ENCODE peak calls at places on chromosome 19, in four cellular contexts. One of them, this sample, is unnamed.

GRCh38 chr19:34173145-34173956 is 1.0 kb downstream of the LSM14A start:
- DNase-seq in right lobe of liver: peak
- DNase-seq in D341Med: peak
- DNase-seq in T-helper 2 cell: no peak
- DNase-seq in this sample: peak

GRCh38 chr19:34838753-34839431 is 65.9 kb upstream of the ZNF599 start:
- DNase-seq in right lobe of liver: peak
- DNase-seq in D341Med: peak
- DNase-seq in T-helper 2 cell: no peak
- DNase-seq in this sample: no peak

GRCh38 chr19:33685541-33685940 is 63.8 kb downstream of the CHST8 start:
- DNase-seq in right lobe of liver: peak
- DNase-seq in D341Med: no peak
- DNase-seq in T-helper 2 cell: no peak
- DNase-seq in this sample: no peak

GRCh38 chr19:47272448-47273312 is 2.0 kb upstream of the INAFM1 start:
- DNase-seq in right lobe of liver: no peak
- DNase-seq in D341Med: peak
- DNase-seq in T-helper 2 cell: no peak
- DNase-seq in this sample: no peak

GRCh38 chr19:55519461-55520311 is 17.2 kb downstream of the SBK2 start:
- DNase-seq in right lobe of liver: no peak
- DNase-seq in D341Med: no peak
- DNase-seq in T-helper 2 cell: no peak
- DNase-seq in this sample: peak

GRCh38 chr19:41325947-41326706 is 16.2 kb downstream of the CCDC97 start:
- DNase-seq in right lobe of liver: peak
- DNase-seq in D341Med: no peak
- DNase-seq in T-helper 2 cell: no peak
- DNase-seq in this sample: no peak

GRCh38 chr19:33914599-33914998 is 117.9 kb downstream of the KCTD15 start:
- DNase-seq in right lobe of liver: no peak
- DNase-seq in D341Med: no peak
- DNase-seq in T-helper 2 cell: no peak
- DNase-seq in this sample: no peak

GRCh38 chr19:16166417-16166816 is 6.9 kb downstream of the CIB3 start:
- DNase-seq in right lobe of liver: no peak
- DNase-seq in D341Med: no peak
- DNase-seq in T-helper 2 cell: no peak
- DNase-seq in this sample: no peak

GRCh38 chr19:6801397-6802086 is 29.0 kb downstream of the VAV1 start:
- DNase-seq in right lobe of liver: peak
- DNase-seq in D341Med: no peak
- DNase-seq in T-helper 2 cell: peak
- DNase-seq in this sample: no peak

GRCh38 chr19:18913466-18913865 is 5.7 kb downstream of the COPE start:
- DNase-seq in right lobe of liver: no peak
- DNase-seq in D341Med: no peak
- DNase-seq in T-helper 2 cell: no peak
- DNase-seq in this sample: no peak

GRCh38 chr19:416416-416815 is 7.5 kb upstream of the C2CD4C start:
- DNase-seq in right lobe of liver: no peak
- DNase-seq in D341Med: no peak
- DNase-seq in T-helper 2 cell: no peak
- DNase-seq in this sample: no peak

GRCh38 chr19:55086730-55087541 is 11.3 kb downstream of the EPS8L1 start:
- DNase-seq in right lobe of liver: peak
- DNase-seq in D341Med: peak
- DNase-seq in T-helper 2 cell: peak
- DNase-seq in this sample: no peak

GRCh38 chr19:17579523-17580244 is 24.2 kb downstream of the COLGALT1 start:
- DNase-seq in right lobe of liver: no peak
- DNase-seq in D341Med: peak
- DNase-seq in T-helper 2 cell: no peak
- DNase-seq in this sample: no peak

GRCh38 chr19:44401108-44401786 is at the start of gene ZNF285:
- DNase-seq in right lobe of liver: peak
- DNase-seq in D341Med: peak
- DNase-seq in T-helper 2 cell: peak
- DNase-seq in this sample: peak

GRCh38 chr19:35666251-35666913 is at the start of gene UPK1A:
- DNase-seq in right lobe of liver: no peak
- DNase-seq in D341Med: peak
- DNase-seq in T-helper 2 cell: no peak
- DNase-seq in this sample: no peak

GRCh38 chr19:34976611-34977010 is 12.6 kb upstream of the ZNF792 start:
- DNase-seq in right lobe of liver: peak
- DNase-seq in D341Med: no peak
- DNase-seq in T-helper 2 cell: no peak
- DNase-seq in this sample: no peak

GRCh38 chr19:41530761-41531301 is 45.1 kb upstream of the CEACAM21 start:
- DNase-seq in right lobe of liver: no peak
- DNase-seq in D341Med: no peak
- DNase-seq in T-helper 2 cell: no peak
- DNase-seq in this sample: no peak

GRCh38 chr19:37867831-37868230 is 38.6 kb downstream of the WDR87 start:
- DNase-seq in right lobe of liver: no peak
- DNase-seq in D341Med: no peak
- DNase-seq in T-helper 2 cell: no peak
- DNase-seq in this sample: no peak

GRCh38 chr19:55472463-55472862 is 4.0 kb upstream of the ZNF628 start:
- DNase-seq in right lobe of liver: no peak
- DNase-seq in D341Med: no peak
- DNase-seq in T-helper 2 cell: no peak
- DNase-seq in this sample: no peak

GRCh38 chr19:41096353-41096752 is 8.1 kb downstream of the CYP2A13 start:
- DNase-seq in right lobe of liver: no peak
- DNase-seq in D341Med: no peak
- DNase-seq in T-helper 2 cell: no peak
- DNase-seq in this sample: no peak

GRCh38 chr19:42246143-42246868 is 3.9 kb upstream of the GSK3A start:
- DNase-seq in right lobe of liver: peak
- DNase-seq in D341Med: peak
- DNase-seq in T-helper 2 cell: no peak
- DNase-seq in this sample: no peak

GRCh38 chr19:51726049-51726448 is 2.3 kb upstream of the HAS1 start:
- DNase-seq in right lobe of liver: no peak
- DNase-seq in D341Med: no peak
- DNase-seq in T-helper 2 cell: no peak
- DNase-seq in this sample: no peak

GRCh38 chr19:1076951-1077350 is 10.0 kb downstream of the ARHGAP45 start:
- DNase-seq in right lobe of liver: no peak
- DNase-seq in D341Med: no peak
- DNase-seq in T-helper 2 cell: peak
- DNase-seq in this sample: no peak

GRCh38 chr19:18274303-18274775 is at the start of gene IQCN:
- DNase-seq in right lobe of liver: peak
- DNase-seq in D341Med: no peak
- DNase-seq in T-helper 2 cell: peak
- DNase-seq in this sample: no peak

GRCh38 chr19:3475449-3475848 is 4.9 kb downstream of the SMIM24 start:
- DNase-seq in right lobe of liver: no peak
- DNase-seq in D341Med: no peak
- DNase-seq in T-helper 2 cell: no peak
- DNase-seq in this sample: no peak

GRCh38 chr19:18775586-18776287 is 15.4 kb downstream of the COMP start:
- DNase-seq in right lobe of liver: no peak
- DNase-seq in D341Med: no peak
- DNase-seq in T-helper 2 cell: no peak
- DNase-seq in this sample: peak

GRCh38 chr19:34067861-34068271 is 104.4 kb upstream of the LSM14A start:
- DNase-seq in right lobe of liver: no peak
- DNase-seq in D341Med: no peak
- DNase-seq in T-helper 2 cell: no peak
- DNase-seq in this sample: peak

This sample was measured in HS-27A.